ENCODE peak calls at places on chromosomes 1 and 21, in seven cellular contexts. Q is IMR-90, J is neuronal stem cell, F is mesenchymal stem cell, N is H1, V is H9, Z is trophoblast cell. A is an unnamed sample.

GRCh38 chr21:42572906-42573495 is 59.3 kb downstream of the SLC37A1 start:
- DNase-seq in Q (no peak), J (no peak), F (no peak), N (no peak), V (no peak), Z (no peak), A (no peak)

GRCh38 chr1:1230656-1231399 is 973 bp downstream of the SDF4 start:
- DNase-seq in Q (peak), J (no peak), F (peak), N (no peak), V (no peak), Z (peak), A (peak)

GRCh38 chr1:65265296-65266271 is 43.8 kb upstream of the DNAJC6 start:
- DNase-seq in Q (no peak), J (no peak), F (peak), N (no peak), V (peak), Z (no peak), A (peak)

GRCh38 chr21:37413553-37414291 is 47.1 kb downstream of the DYRK1A start:
- DNase-seq in Q (no peak), J (no peak), F (no peak), N (no peak), V (no peak), Z (no peak), A (no peak)

GRCh38 chr1:176205322-176205914 is 1.7 kb downstream of the COP1 start:
- DNase-seq in Q (peak), J (no peak), F (peak), N (no peak), V (no peak), Z (peak), A (no peak)

GRCh38 chr1:60448866-60449265 is 375.3 kb upstream of the C1orf87 start:
- DNase-seq in Q (no peak), J (no peak), F (no peak), N (no peak), V (no peak), Z (no peak), A (no peak)

GRCh38 chr1:205229399-205229861 is 1.7 kb downstream of the TMCC2 start:
- DNase-seq in Q (peak), J (peak), F (peak), N (no peak), V (peak), Z (peak), A (peak)

GRCh38 chr1:112793631-112794565 is 78.8 kb upstream of the PPM1J start:
- DNase-seq in Q (no peak), J (no peak), F (no peak), N (no peak), V (peak), Z (no peak), A (no peak)

GRCh38 chr1:41734201-41734915 is 184.4 kb downstream of the HIVEP3 start:
- DNase-seq in Q (no peak), J (no peak), F (no peak), N (no peak), V (no peak), Z (no peak), A (no peak)

GRCh38 chr1:78122389-78122788 is 76.6 kb downstream of the GIPC2 start:
- DNase-seq in Q (no peak), J (no peak), F (no peak), N (no peak), V (no peak), Z (no peak), A (no peak)

GRCh38 chr1:7281821-7282220 is 489.3 kb upstream of the VAMP3 start:
- DNase-seq in Q (peak), J (no peak), F (peak), N (no peak), V (no peak), Z (no peak), A (no peak)

GRCh38 chr1:67394548-67394947 is 35.7 kb downstream of the SERBP1 start:
- DNase-seq in Q (no peak), J (no peak), F (no peak), N (no peak), V (no peak), Z (no peak), A (no peak)

GRCh38 chr1:211335507-211336157 is 9.0 kb downstream of the TRAF5 start:
- DNase-seq in Q (no peak), J (no peak), F (no peak), N (no peak), V (peak), Z (no peak), A (no peak)

GRCh38 chr1:32754282-32755097 is 51.9 kb upstream of the SYNC start:
- DNase-seq in Q (peak), J (peak), F (peak), N (no peak), V (peak), Z (peak), A (peak)

GRCh38 chr1:236516929-236517704 is 6.7 kb upstream of the LGALS8 start:
- DNase-seq in Q (peak), J (no peak), F (peak), N (no peak), V (no peak), Z (peak), A (no peak)

GRCh38 chr1:44778705-44779576 is 3.6 kb downstream of the RPS8 start:
- DNase-seq in Q (no peak), J (no peak), F (no peak), N (no peak), V (no peak), Z (no peak), A (no peak)

GRCh38 chr1:156106624-156107488 is 7.7 kb upstream of the LMNA start:
- DNase-seq in Q (peak), J (no peak), F (peak), N (no peak), V (peak), Z (peak), A (peak)

GRCh38 chr1:207938016-207938415 is 27.1 kb upstream of the CD34 start:
- DNase-seq in Q (peak), J (no peak), F (no peak), N (no peak), V (no peak), Z (no peak), A (no peak)

GRCh38 chr1:24935196-24935526 is 5.1 kb upstream of the RUNX3 start:
- DNase-seq in Q (no peak), J (no peak), F (no peak), N (no peak), V (no peak), Z (no peak), A (no peak)

GRCh38 chr1:206979379-206980043 is 9.3 kb upstream of the FCAMR start:
- DNase-seq in Q (peak), J (no peak), F (peak), N (no peak), V (no peak), Z (peak), A (peak)

GRCh38 chr1:69081671-69082070 is 486.1 kb upstream of the LRRC7 start:
- DNase-seq in Q (no peak), J (no peak), F (no peak), N (no peak), V (no peak), Z (no peak), A (peak)

GRCh38 chr1:69520326-69520725 is 47.4 kb upstream of the LRRC7 start:
- DNase-seq in Q (no peak), J (no peak), F (no peak), N (no peak), V (no peak), Z (no peak), A (no peak)

GRCh38 chr1:3024588-3024987 is 3.3 kb downstream of the ACTRT2 start:
- DNase-seq in Q (no peak), J (no peak), F (no peak), N (no peak), V (peak), Z (no peak), A (no peak)

GRCh38 chr1:88228153-88228552 is 455.9 kb upstream of the PKN2 start:
- DNase-seq in Q (no peak), J (no peak), F (no peak), N (no peak), V (no peak), Z (no peak), A (peak)

GRCh38 chr1:176789571-176790090 is 326.7 kb downstream of the PAPPA2 start:
- DNase-seq in Q (no peak), J (no peak), F (no peak), N (no peak), V (no peak), Z (peak), A (peak)

GRCh38 chr1:239387304-239388231 is 1.2 kb downstream of the CHRM3 start:
- DNase-seq in Q (no peak), J (peak), F (no peak), N (no peak), V (peak), Z (peak), A (peak)

GRCh38 chr1:245197911-245198379 is 43.2 kb downstream of the KIF26B start:
- DNase-seq in Q (peak), J (no peak), F (peak), N (no peak), V (no peak), Z (no peak), A (peak)

GRCh38 chr1:18629659-18630510 is 761 bp upstream of the PAX7 start:
- DNase-seq in Q (no peak), J (no peak), F (no peak), N (no peak), V (no peak), Z (no peak), A (peak)

GRCh38 chr21:25501996-25502665 is 105.2 kb downstream of the MRPL39 start:
- DNase-seq in Q (no peak), J (no peak), F (no peak), N (no peak), V (no peak), Z (peak), A (no peak)

GRCh38 chr1:61253059-61253735 is 170.8 kb downstream of the NFIA start:
- DNase-seq in Q (peak), J (no peak), F (peak), N (no peak), V (no peak), Z (peak), A (no peak)

GRCh38 chr1:229407206-229408026 is 26.5 kb downstream of the ACTA1 start:
- DNase-seq in Q (no peak), J (no peak), F (peak), N (no peak), V (no peak), Z (peak), A (peak)

GRCh38 chr21:33414926-33415325 is 11.7 kb downstream of the IFNGR2 start:
- DNase-seq in Q (no peak), J (no peak), F (no peak), N (no peak), V (no peak), Z (no peak), A (no peak)

GRCh38 chr1:241622708-241623107 is 17.5 kb downstream of the CHML start:
- DNase-seq in Q (no peak), J (no peak), F (no peak), N (no peak), V (no peak), Z (no peak), A (no peak)

GRCh38 chr21:45806042-45806441 is 162.5 kb downstream of the PCBP3 start:
- DNase-seq in Q (no peak), J (no peak), F (no peak), N (no peak), V (no peak), Z (no peak), A (no peak)
- H2BK120ac ChIP-seq in Q (no peak), J (no peak), F (no peak), N (no peak), V (no peak), Z (no peak), A (no peak)

GRCh38 chr1:74620242-74620641 is 53.4 kb downstream of the ERICH3 start:
- DNase-seq in Q (no peak), J (no peak), F (no peak), N (no peak), V (no peak), Z (peak), A (no peak)
- H2BK120ac ChIP-seq in Q (no peak), J (no peak), F (no peak), N (no peak), V (no peak), Z (no peak), A (no peak)

DNA sequence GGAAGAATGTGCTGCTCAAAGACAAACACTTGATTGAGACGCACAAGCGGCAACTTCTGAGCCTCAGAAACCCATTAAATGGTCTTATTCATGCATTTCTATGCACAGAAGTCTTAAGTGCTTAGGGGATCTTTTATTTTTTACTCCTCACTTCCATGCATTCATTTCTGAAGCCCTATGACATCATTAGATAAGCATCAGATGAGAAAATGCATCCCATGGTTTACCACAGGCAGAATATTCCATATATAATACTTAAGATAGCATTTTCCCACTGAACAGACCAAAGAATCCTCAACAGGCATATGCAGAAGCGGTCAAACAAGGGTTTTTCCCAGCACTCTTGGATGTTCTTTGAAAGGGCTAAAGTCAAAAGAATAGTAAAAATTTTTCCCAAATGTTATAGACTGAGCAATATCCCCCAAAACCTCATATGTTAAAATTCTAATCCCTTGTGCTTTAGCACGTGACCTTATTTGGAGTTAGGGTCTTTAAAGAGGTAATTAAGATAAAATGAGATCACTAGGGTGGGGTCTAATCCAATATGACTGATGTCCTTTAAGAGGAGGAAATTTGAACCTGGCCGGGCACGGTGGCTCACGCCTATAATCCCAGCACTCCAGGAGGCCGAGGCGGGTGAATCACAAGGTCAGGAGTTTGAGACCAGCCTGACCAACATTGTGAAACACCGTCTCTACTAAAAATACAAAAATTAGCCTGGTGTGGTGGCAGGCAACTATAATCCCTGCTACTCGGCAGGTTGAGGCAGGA is 22.6 kb upstream of the FAM89A start:
- DNase-seq in Q (peak), J (no peak), F (peak), N (no peak), V (no peak), Z (peak), A (no peak)
- H2BK120ac ChIP-seq in Q (no peak), J (no peak), F (no peak), N (no peak), V (no peak), Z (no peak), A (no peak)

GRCh38 chr1:201113451-201114244 is 1.4 kb upstream of the CACNA1S start:
- DNase-seq in Q (no peak), J (no peak), F (no peak), N (no peak), V (no peak), Z (peak), A (no peak)
- H2BK120ac ChIP-seq in Q (no peak), J (no peak), F (no peak), N (no peak), V (no peak), Z (no peak), A (no peak)

GRCh38 chr1:76402128-76402527 is 327.6 kb downstream of the ST6GALNAC3 start:
- DNase-seq in Q (no peak), J (no peak), F (no peak), N (no peak), V (no peak), Z (no peak), A (no peak)
- H2BK120ac ChIP-seq in Q (no peak), J (no peak), F (no peak), N (no peak), V (no peak), Z (no peak), A (no peak)

GRCh38 chr1:15994590-15995351 is 9.3 kb upstream of the SRARP start:
- DNase-seq in Q (peak), J (no peak), F (peak), N (no peak), V (peak), Z (peak), A (peak)
- H2BK120ac ChIP-seq in Q (no peak), J (no peak), F (no peak), N (no peak), V (no peak), Z (no peak), A (no peak)

GRCh38 chr1:115117303-115117702 is 28.0 kb upstream of the TSPAN2 start:
- DNase-seq in Q (no peak), J (no peak), F (no peak), N (no peak), V (no peak), Z (peak), A (peak)
- H2BK120ac ChIP-seq in Q (no peak), J (no peak), F (no peak), N (no peak), V (no peak), Z (peak), A (no peak)

DNA sequence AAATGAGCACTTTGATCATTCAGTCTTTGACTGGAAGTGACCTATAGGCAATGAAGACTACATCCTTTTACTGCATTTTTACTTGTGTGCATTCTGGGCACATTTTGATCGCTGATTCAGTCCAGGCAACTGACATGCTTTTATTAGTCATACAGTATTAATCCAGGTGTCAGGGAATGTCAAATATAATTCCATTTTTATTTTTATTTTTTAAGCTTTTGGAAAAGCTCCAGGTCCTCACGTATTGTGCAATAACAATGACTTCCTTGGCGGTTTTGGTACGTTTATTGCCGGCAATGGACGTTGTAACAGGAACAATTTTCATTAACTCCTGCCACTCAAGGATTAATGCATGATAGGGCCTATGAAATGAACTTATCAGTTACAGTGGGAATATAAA is 302.6 kb upstream of the PTBP2 start:
- DNase-seq in Q (no peak), J (no peak), F (no peak), N (no peak), V (no peak), Z (no peak), A (no peak)
- H2BK120ac ChIP-seq in Q (no peak), J (no peak), F (no peak), N (no peak), V (no peak), Z (no peak), A (no peak)

GRCh38 chr1:172966844-172967540 is 83.7 kb downstream of the TNFSF18 start:
- DNase-seq in Q (peak), J (no peak), F (no peak), N (no peak), V (no peak), Z (no peak), A (no peak)
- H2BK120ac ChIP-seq in Q (peak), J (no peak), F (no peak), N (no peak), V (no peak), Z (no peak), A (no peak)

DNA sequence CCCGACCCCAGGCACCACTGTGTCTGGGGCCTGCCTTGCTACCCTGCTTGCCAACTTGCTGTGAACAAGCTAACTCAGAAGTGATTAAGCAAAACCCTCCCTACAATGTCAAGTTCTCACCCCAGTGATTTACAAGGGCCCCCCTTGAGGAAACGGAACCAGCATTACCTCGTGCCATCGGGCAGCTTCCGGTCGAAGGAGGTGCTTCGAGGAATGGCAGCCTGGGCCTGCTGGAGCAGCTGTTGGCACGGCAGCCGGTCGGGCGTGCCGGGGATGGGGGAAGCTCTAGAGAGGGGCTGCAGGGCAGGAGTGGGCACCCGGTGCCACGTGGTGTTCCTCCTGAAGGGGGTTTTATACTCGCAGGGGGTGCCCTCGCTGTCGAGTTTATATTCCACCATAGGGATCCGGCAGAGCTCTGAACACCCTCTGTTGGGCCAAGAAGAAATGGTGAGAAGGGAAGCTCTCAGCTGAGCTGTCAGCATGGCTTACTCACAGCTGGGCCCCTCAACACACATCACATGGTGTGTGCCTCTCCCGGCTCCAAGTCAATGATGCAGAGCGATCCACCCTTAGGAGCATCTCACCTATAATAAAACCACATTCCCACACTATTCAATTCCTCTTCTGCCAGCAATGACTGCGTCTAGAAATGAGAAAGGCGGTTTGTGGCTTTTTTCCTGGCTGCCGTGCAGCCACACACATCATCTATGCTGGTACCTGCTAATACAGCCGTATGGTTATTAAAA is 184.4 kb downstream of the SIPA1L2 start:
- DNase-seq in Q (peak), J (no peak), F (no peak), N (no peak), V (no peak), Z (no peak), A (no peak)
- H2BK120ac ChIP-seq in Q (no peak), J (no peak), F (no peak), N (no peak), V (no peak), Z (no peak), A (no peak)

A was measured in mesendoderm.